ENCODE peak calls at places on chromosomes 3 and 15, in five cellular contexts. One of them, this sample, is unnamed.

GRCh38 chr3:10196389-10197052 is 31.8 kb downstream of the IRAK2 start:
- DNase-seq in right lobe of liver: no peak
- DNase-seq in A549: no peak
- DNase-seq in cardiac fibroblast: peak
- DNase-seq in AG04450: no peak
- DNase-seq in this sample: peak

GRCh38 chr3:124846189-124846588 is 41.0 kb downstream of the ITGB5 start:
- DNase-seq in right lobe of liver: no peak
- DNase-seq in cardiac fibroblast: peak
- DNase-seq in A549: no peak
- DNase-seq in AG04450: no peak
- DNase-seq in this sample: no peak

GRCh38 chr15:84778194-84778593 is 29.8 kb downstream of the ZNF592 start:
- DNase-seq in right lobe of liver: no peak
- DNase-seq in A549: no peak
- DNase-seq in AG04450: no peak
- DNase-seq in cardiac fibroblast: no peak
- DNase-seq in this sample: peak

GRCh38 chr15:84790676-84791075 is 26.5 kb upstream of the ALPK3 start:
- DNase-seq in right lobe of liver: no peak
- DNase-seq in cardiac fibroblast: no peak
- DNase-seq in AG04450: no peak
- DNase-seq in A549: no peak
- DNase-seq in this sample: no peak

GRCh38 chr3:35335703-35336102 is 303.6 kb upstream of the ARPP21 start:
- DNase-seq in cardiac fibroblast: no peak
- DNase-seq in AG04450: no peak
- DNase-seq in A549: no peak
- DNase-seq in right lobe of liver: no peak
- DNase-seq in this sample: no peak

GRCh38 chr15:78291698-78292097 is 7.7 kb downstream of the SKIC8 start:
- DNase-seq in AG04450: no peak
- DNase-seq in cardiac fibroblast: no peak
- DNase-seq in right lobe of liver: no peak
- DNase-seq in A549: no peak
- DNase-seq in this sample: no peak

GRCh38 chr15:43285609-43286037 is 18.9 kb upstream of the TGM5 start:
- DNase-seq in right lobe of liver: no peak
- DNase-seq in cardiac fibroblast: peak
- DNase-seq in AG04450: peak
- DNase-seq in A549: peak
- DNase-seq in this sample: peak

GRCh38 chr3:187211532-187212274 is 14.4 kb downstream of the RTP1 start:
- DNase-seq in A549: no peak
- DNase-seq in right lobe of liver: no peak
- DNase-seq in cardiac fibroblast: no peak
- DNase-seq in AG04450: no peak
- DNase-seq in this sample: no peak

GRCh38 chr3:66236281-66236680 is 15.5 kb downstream of the SLC25A26 start:
- DNase-seq in A549: no peak
- DNase-seq in right lobe of liver: no peak
- DNase-seq in AG04450: no peak
- DNase-seq in cardiac fibroblast: peak
- DNase-seq in this sample: peak

GRCh38 chr3:156300929-156301806 is 180.8 kb downstream of the KCNAB1 start:
- DNase-seq in AG04450: no peak
- DNase-seq in right lobe of liver: no peak
- DNase-seq in cardiac fibroblast: no peak
- DNase-seq in A549: no peak
- DNase-seq in this sample: no peak

GRCh38 chr15:96293446-96293845 is 37.1 kb upstream of the NR2F2 start:
- DNase-seq in cardiac fibroblast: no peak
- DNase-seq in AG04450: no peak
- DNase-seq in A549: no peak
- DNase-seq in right lobe of liver: no peak
- DNase-seq in this sample: no peak

GRCh38 chr3:2156244-2156847 is 57.7 kb downstream of the CNTN4 start:
- DNase-seq in right lobe of liver: no peak
- DNase-seq in AG04450: no peak
- DNase-seq in cardiac fibroblast: no peak
- DNase-seq in A549: peak
- DNase-seq in this sample: peak

GRCh38 chr3:142647856-142648255 is 51.7 kb downstream of the PLS1 start:
- DNase-seq in right lobe of liver: no peak
- DNase-seq in cardiac fibroblast: no peak
- DNase-seq in A549: peak
- DNase-seq in AG04450: no peak
- DNase-seq in this sample: no peak

GRCh38 chr15:58704155-58704825 is 45.2 kb downstream of the ADAM10 start:
- DNase-seq in AG04450: no peak
- DNase-seq in A549: no peak
- DNase-seq in right lobe of liver: no peak
- DNase-seq in cardiac fibroblast: peak
- DNase-seq in this sample: no peak

GRCh38 chr3:132641837-132642538 is 17.6 kb downstream of the ACAD11 start:
- DNase-seq in AG04450: no peak
- DNase-seq in A549: peak
- DNase-seq in cardiac fibroblast: peak
- DNase-seq in right lobe of liver: no peak
- DNase-seq in this sample: peak

GRCh38 chr3:119536757-119537156 is 22.7 kb downstream of the CD80 start:
- DNase-seq in cardiac fibroblast: no peak
- DNase-seq in A549: no peak
- DNase-seq in right lobe of liver: no peak
- DNase-seq in AG04450: no peak
- DNase-seq in this sample: no peak

GRCh38 chr3:191774485-191774884 is 313.5 kb downstream of the PYDC2 start:
- DNase-seq in A549: peak
- DNase-seq in AG04450: no peak
- DNase-seq in cardiac fibroblast: peak
- DNase-seq in right lobe of liver: no peak
- DNase-seq in this sample: no peak

GRCh38 chr15:73375755-73376305 is 7.1 kb upstream of the HCN4 start:
- DNase-seq in A549: no peak
- DNase-seq in AG04450: no peak
- DNase-seq in cardiac fibroblast: no peak
- DNase-seq in right lobe of liver: no peak
- DNase-seq in this sample: peak

GRCh38 chr3:184259878-184260570 is 1.3 kb downstream of the CAMK2N2 start:
- DNase-seq in right lobe of liver: no peak
- DNase-seq in A549: peak
- DNase-seq in cardiac fibroblast: peak
- DNase-seq in AG04450: no peak
- DNase-seq in this sample: peak

GRCh38 chr3:100334340-100335136 is at the start of gene NIT2:
- DNase-seq in AG04450: peak
- DNase-seq in right lobe of liver: peak
- DNase-seq in A549: peak
- DNase-seq in cardiac fibroblast: peak
- DNase-seq in this sample: peak

GRCh38 chr3:46953265-46954010 is 23.1 kb downstream of the CCDC12 start:
- DNase-seq in cardiac fibroblast: no peak
- DNase-seq in AG04450: no peak
- DNase-seq in right lobe of liver: no peak
- DNase-seq in A549: no peak
- DNase-seq in this sample: no peak

GRCh38 chr3:150292891-150293290 is 115.2 kb upstream of the TSC22D2 start:
- DNase-seq in A549: no peak
- DNase-seq in right lobe of liver: no peak
- DNase-seq in AG04450: peak
- DNase-seq in cardiac fibroblast: peak
- DNase-seq in this sample: no peak

GRCh38 chr15:54618120-54618519 is 578.6 kb downstream of the RSL24D1 start:
- DNase-seq in cardiac fibroblast: no peak
- DNase-seq in A549: no peak
- DNase-seq in AG04450: no peak
- DNase-seq in right lobe of liver: no peak
- DNase-seq in this sample: no peak

GRCh38 chr3:120909602-120909878 is 1.5 kb downstream of the STXBP5L start:
- DNase-seq in right lobe of liver: no peak
- DNase-seq in AG04450: no peak
- DNase-seq in cardiac fibroblast: no peak
- DNase-seq in A549: no peak
- DNase-seq in this sample: peak

GRCh38 chr15:76278651-76279050 is 32.6 kb downstream of the ETFA start:
- DNase-seq in right lobe of liver: no peak
- DNase-seq in A549: no peak
- DNase-seq in AG04450: no peak
- DNase-seq in cardiac fibroblast: no peak
- DNase-seq in this sample: no peak

GRCh38 chr15:23912191-23912590 is 225.1 kb upstream of the NDN start:
- DNase-seq in cardiac fibroblast: no peak
- DNase-seq in A549: no peak
- DNase-seq in right lobe of liver: no peak
- DNase-seq in AG04450: no peak
- DNase-seq in this sample: peak

GRCh38 chr3:161548301-161548700 is 51.7 kb downstream of the OTOL1 start:
- DNase-seq in right lobe of liver: no peak
- DNase-seq in cardiac fibroblast: no peak
- DNase-seq in AG04450: no peak
- DNase-seq in A549: no peak
- DNase-seq in this sample: no peak

GRCh38 chr3:13822042-13822441 is 57.8 kb downstream of the WNT7A start:
- DNase-seq in A549: no peak
- DNase-seq in right lobe of liver: no peak
- DNase-seq in AG04450: no peak
- DNase-seq in cardiac fibroblast: no peak
- DNase-seq in this sample: no peak

GRCh38 chr3:139534992-139535879 is 4.3 kb downstream of the RBP1 start:
- DNase-seq in A549: no peak
- DNase-seq in AG04450: peak
- DNase-seq in right lobe of liver: peak
- DNase-seq in cardiac fibroblast: peak
- DNase-seq in this sample: peak

GRCh38 chr15:69557340-69558137 is 104.9 kb downstream of the RPLP1 start:
- DNase-seq in cardiac fibroblast: peak
- DNase-seq in A549: peak
- DNase-seq in AG04450: peak
- DNase-seq in right lobe of liver: peak
- DNase-seq in this sample: no peak

GRCh38 chr3:134317106-134317947 is 56.9 kb downstream of the AMOTL2 start:
- DNase-seq in right lobe of liver: no peak
- DNase-seq in AG04450: no peak
- DNase-seq in cardiac fibroblast: peak
- DNase-seq in A549: no peak
- DNase-seq in this sample: no peak

GRCh38 chr15:40340740-40341400 is at the start of gene CCDC9B:
- DNase-seq in AG04450: no peak
- DNase-seq in A549: peak
- DNase-seq in right lobe of liver: peak
- DNase-seq in cardiac fibroblast: peak
- DNase-seq in this sample: peak

GRCh38 chr3:127458698-127459097 is 131.8 kb downstream of the TPRA1 start:
- DNase-seq in AG04450: no peak
- DNase-seq in cardiac fibroblast: no peak
- DNase-seq in right lobe of liver: no peak
- DNase-seq in A549: no peak
- DNase-seq in this sample: peak

GRCh38 chr3:127457094-127457475 is 133.4 kb downstream of the TPRA1 start:
- DNase-seq in A549: no peak
- DNase-seq in AG04450: no peak
- DNase-seq in right lobe of liver: no peak
- DNase-seq in cardiac fibroblast: peak
- DNase-seq in this sample: peak

GRCh38 chr3:127456471-127457093 is 134.0 kb downstream of the TPRA1 start:
- DNase-seq in A549: no peak
- DNase-seq in right lobe of liver: no peak
- DNase-seq in AG04450: no peak
- DNase-seq in cardiac fibroblast: peak
- DNase-seq in this sample: peak

GRCh38 chr3:127459205-127459604 is 131.3 kb downstream of the TPRA1 start:
- DNase-seq in A549: no peak
- DNase-seq in right lobe of liver: no peak
- DNase-seq in AG04450: no peak
- DNase-seq in cardiac fibroblast: no peak
- DNase-seq in this sample: peak

GRCh38 chr3:127457746-127458145 is 132.8 kb downstream of the TPRA1 start:
- DNase-seq in A549: no peak
- DNase-seq in AG04450: no peak
- DNase-seq in cardiac fibroblast: no peak
- DNase-seq in right lobe of liver: no peak
- DNase-seq in this sample: no peak
- H3K4me3 ChIP-seq in A549: no peak
- H3K4me3 ChIP-seq in AG04450: no peak
- H3K4me3 ChIP-seq in cardiac fibroblast: no peak
- H3K4me3 ChIP-seq in right lobe of liver: no peak
- H3K4me3 ChIP-seq in this sample: no peak

GRCh38 chr15:90880381-90881145 is 3.7 kb upstream of the FES start:
- DNase-seq in right lobe of liver: peak
- DNase-seq in cardiac fibroblast: no peak
- DNase-seq in AG04450: no peak
- DNase-seq in A549: no peak
- DNase-seq in this sample: no peak

GRCh38 chr15:90881978-90882721 is 2.2 kb upstream of the FES start:
- DNase-seq in A549: no peak
- DNase-seq in AG04450: no peak
- DNase-seq in right lobe of liver: peak
- DNase-seq in cardiac fibroblast: no peak
- DNase-seq in this sample: no peak

GRCh38 chr15:90882781-90883525 is 1.4 kb upstream of the FES start:
- DNase-seq in AG04450: no peak
- DNase-seq in cardiac fibroblast: no peak
- DNase-seq in A549: no peak
- DNase-seq in right lobe of liver: peak
- DNase-seq in this sample: no peak

GRCh38 chr15:90879730-90880366 is 4.5 kb upstream of the FES start:
- DNase-seq in AG04450: no peak
- DNase-seq in right lobe of liver: peak
- DNase-seq in cardiac fibroblast: no peak
- DNase-seq in A549: no peak
- DNase-seq in this sample: no peak

GRCh38 chr15:90881181-90881977 is 2.9 kb upstream of the FES start:
- DNase-seq in cardiac fibroblast: no peak
- DNase-seq in A549: no peak
- DNase-seq in AG04450: no peak
- DNase-seq in right lobe of liver: peak
- DNase-seq in this sample: peak
- H3K4me3 ChIP-seq in cardiac fibroblast: no peak
- H3K4me3 ChIP-seq in A549: no peak
- H3K4me3 ChIP-seq in AG04450: no peak
- H3K4me3 ChIP-seq in right lobe of liver: no peak
- H3K4me3 ChIP-seq in this sample: no peak

GRCh38 chr15:62619105-62619504 is 423.4 kb upstream of the TPM1 start:
- DNase-seq in AG04450: no peak
- DNase-seq in cardiac fibroblast: no peak
- DNase-seq in A549: no peak
- DNase-seq in right lobe of liver: no peak
- DNase-seq in this sample: no peak
- H3K4me3 ChIP-seq in AG04450: no peak
- H3K4me3 ChIP-seq in cardiac fibroblast: no peak
- H3K4me3 ChIP-seq in A549: no peak
- H3K4me3 ChIP-seq in right lobe of liver: no peak
- H3K4me3 ChIP-seq in this sample: no peak

GRCh38 chr15:25933456-25934158 is 70.5 kb upstream of the ATP10A start:
- DNase-seq in A549: peak
- DNase-seq in cardiac fibroblast: peak
- DNase-seq in AG04450: peak
- DNase-seq in right lobe of liver: peak
- DNase-seq in this sample: peak
- H3K4me3 ChIP-seq in A549: peak
- H3K4me3 ChIP-seq in cardiac fibroblast: peak
- H3K4me3 ChIP-seq in AG04450: peak
- H3K4me3 ChIP-seq in right lobe of liver: no peak
- H3K4me3 ChIP-seq in this sample: peak